ENCODE peak calls at places on chromosome 14, in four cellular contexts. K is mammary epithelial cell, R is transverse colon, S is pancreas. C is an unnamed sample. For H3K4me1, the result is how much of the 10 kb centered on the place peaks cover.

GRCh38 chr14:55097894-55098560 is 31.0 kb upstream of the LGALS3 start:
- DNase-seq in S (no peak), R (peak), K (peak), C (peak)

GRCh38 chr14:20652996-20653975 is 11.8 kb upstream of the OR6S1 start:
- DNase-seq in S (no peak), K (peak), R (no peak), C (no peak)

GRCh38 chr14:75249251-75249957 is 29.2 kb upstream of the FOS start:
- DNase-seq in S (peak), R (peak), K (no peak), C (peak)

GRCh38 chr14:34971381-34971780 is 11.4 kb upstream of the SRP54 start:
- DNase-seq in S (no peak), R (no peak), K (peak), C (no peak)

GRCh38 chr14:85601246-85601645 is 71.3 kb downstream of the FLRT2 start:
- DNase-seq in R (no peak), K (peak), S (no peak), C (no peak)

GRCh38 chr14:51277753-51278415 is 37.8 kb downstream of the TMX1 start:
- DNase-seq in R (no peak), S (no peak), K (no peak), C (no peak)

GRCh38 chr14:33273978-33274377 is 335.3 kb downstream of the NPAS3 start:
- DNase-seq in R (no peak), K (no peak), S (no peak), C (no peak)

GRCh38 chr14:33647385-33647786 is 303.5 kb downstream of the EGLN3 start:
- DNase-seq in K (peak), R (no peak), S (no peak), C (no peak)

GRCh38 chr14:68241862-68242490 is 422.4 kb downstream of the RAD51B start:
- DNase-seq in R (no peak), S (no peak), K (no peak), C (peak)

GRCh38 chr14:31126680-31127079 is 80.9 kb downstream of the HECTD1 start:
- DNase-seq in R (no peak), K (no peak), S (no peak), C (no peak)

GRCh38 chr14:57559561-57559960 is 65.9 kb upstream of the CCDC198 start:
- DNase-seq in K (no peak), R (no peak), S (no peak), C (no peak)

GRCh38 chr14:22282429-22282828 is 306.6 kb downstream of the DAD1 start:
- DNase-seq in R (no peak), K (no peak), S (no peak), C (no peak)

GRCh38 chr14:50359631-50360030 is 37.0 kb downstream of the CDKL1 start:
- DNase-seq in S (no peak), R (no peak), K (no peak), C (no peak)

GRCh38 chr14:65198346-65198745 is 96.0 kb upstream of the MAX start:
- DNase-seq in S (no peak), K (no peak), R (no peak), C (peak)
- H3K4me1 ChIP-seq in S (under half), K (under half), R (under half), C (under half)

GRCh38 chr14:103881927-103882281 is 34.5 kb upstream of the PPP1R13B start:
- DNase-seq in R (no peak), K (no peak), S (no peak), C (no peak)
- H3K27ac ChIP-seq in R (peak), K (no peak), S (peak), C (no peak)

GRCh38 chr14:24439830-24440605 is 2.6 kb downstream of the SDR39U1 start:
- DNase-seq in R (no peak), K (no peak), S (no peak), C (no peak)

GRCh38 chr14:24442240-24443052 is at the start of gene SDR39U1:
- DNase-seq in S (peak), K (peak), R (peak), C (peak)

GRCh38 chr14:24440606-24441399 is 1.8 kb downstream of the SDR39U1 start:
- DNase-seq in K (no peak), S (no peak), R (no peak), C (no peak)

GRCh38 chr14:24441904-24442239 is 704 bp downstream of the SDR39U1 start:
- DNase-seq in S (no peak), R (peak), K (no peak), C (no peak)

DNA sequence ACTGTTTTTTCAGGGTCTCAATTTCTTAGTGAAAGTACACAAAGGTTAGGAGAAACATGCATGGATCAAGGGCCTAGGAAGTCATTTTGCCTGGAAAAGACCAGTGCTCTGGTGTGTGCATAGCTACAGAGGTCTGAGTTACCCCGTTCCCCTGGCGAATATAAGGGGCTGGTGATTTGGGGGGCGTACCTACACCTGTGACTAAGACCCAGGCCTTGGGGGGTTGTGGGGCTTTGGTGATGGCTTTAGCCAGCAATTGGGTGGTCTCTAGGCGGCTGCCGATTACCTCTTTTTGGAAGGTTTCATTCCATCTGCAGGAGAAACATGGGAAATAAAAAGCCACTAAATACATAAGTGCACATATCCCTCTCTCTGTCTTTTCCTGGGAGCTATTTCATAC is 1.1 kb downstream of the SDR39U1 start:
- DNase-seq in S (no peak), K (no peak), R (no peak), C (no peak)
- H3K4me1 ChIP-seq in S (under half), K (under half), R (under half), C (under half)

DNA sequence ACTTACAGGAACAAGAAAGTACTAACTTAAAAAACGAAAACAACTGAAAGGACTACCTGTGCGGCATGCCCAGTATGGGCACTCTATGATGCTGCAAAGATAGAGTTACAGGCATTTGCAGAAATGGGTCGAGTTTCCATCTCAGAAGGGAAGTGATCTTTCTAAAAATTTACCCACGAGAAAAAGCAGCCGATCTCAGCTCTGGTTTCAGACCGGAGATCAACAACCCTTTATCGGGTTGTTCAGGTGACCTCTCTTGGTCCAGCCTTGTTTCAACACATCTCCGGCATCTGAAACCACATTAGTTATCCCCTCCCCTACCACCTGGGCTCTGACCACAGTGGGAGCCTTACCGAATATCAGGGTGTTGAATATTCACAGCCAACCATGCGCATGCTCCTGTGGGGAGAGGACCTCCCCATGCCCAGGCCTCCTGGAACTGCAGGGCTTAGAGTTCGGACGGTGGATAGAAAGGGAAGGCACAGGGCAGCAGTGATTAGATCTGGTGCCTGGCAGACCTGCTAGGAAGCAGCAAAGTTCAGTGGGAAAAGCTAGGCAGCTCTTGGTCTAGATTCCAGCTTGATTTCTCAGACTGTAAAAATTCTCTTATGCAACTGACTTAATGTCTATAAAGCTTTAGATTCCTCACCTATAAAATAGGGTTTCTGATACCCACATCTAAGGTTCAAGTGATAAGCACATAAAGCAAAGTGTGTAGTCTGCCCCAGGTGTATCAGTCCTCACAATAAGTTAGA is 906.0 kb downstream of the VRK1 start:
- DNase-seq in R (no peak), S (no peak), K (no peak), C (peak)
- H3K27ac ChIP-seq in R (no peak), S (no peak), K (no peak), C (peak)

DNA sequence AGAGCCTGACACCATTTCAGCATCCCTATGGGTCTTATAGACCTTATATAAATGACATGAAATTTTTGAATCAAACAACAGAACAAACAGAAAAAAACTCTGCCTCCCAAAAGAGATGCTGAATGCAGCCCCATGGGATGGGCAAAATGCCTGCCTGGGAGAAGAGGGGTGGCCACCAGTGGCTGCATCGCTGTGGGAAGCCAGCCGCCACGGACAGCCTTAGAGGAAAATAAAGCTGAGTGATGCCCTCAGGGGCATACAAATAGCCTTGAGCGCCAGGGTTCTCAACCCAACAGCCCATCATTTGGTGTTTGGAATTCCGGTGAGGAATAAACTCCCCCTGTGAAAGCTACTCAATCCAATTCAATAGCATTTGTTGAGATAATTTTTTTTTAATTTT is 22.9 kb downstream of the SYNE3 start:
- DNase-seq in S (no peak), R (no peak), K (no peak), C (no peak)
- H3K4me1 ChIP-seq in S (under half), R (half or more), K (under half), C (under half)

GRCh38 chr14:80988192-80988591 is 32.8 kb downstream of the TSHR start:
- DNase-seq in K (no peak), S (no peak), R (no peak), C (no peak)
- H3K27ac ChIP-seq in K (no peak), S (no peak), R (no peak), C (no peak)

DNA sequence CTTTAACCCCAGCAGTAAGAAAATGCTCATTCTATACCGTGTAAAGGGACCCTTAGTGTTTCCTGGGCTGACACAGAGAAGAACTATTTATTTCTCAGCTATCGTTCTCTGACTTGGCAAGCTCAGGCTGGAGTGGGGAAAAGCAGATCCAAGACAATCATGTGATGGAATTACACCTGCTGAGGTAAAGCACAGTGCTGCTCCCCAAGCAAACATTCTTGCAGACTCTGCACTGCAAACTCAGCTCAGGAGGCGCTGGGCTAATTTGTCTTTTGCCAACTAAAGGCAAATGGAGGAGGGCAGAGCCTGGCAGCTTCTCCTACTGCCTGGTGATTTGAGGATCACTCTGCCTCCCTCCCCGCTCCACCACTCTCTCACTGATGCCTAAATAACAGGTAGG is 57.8 kb upstream of the FUT8 start:
- DNase-seq in K (peak), R (no peak), S (no peak), C (peak)
- H3K4me1 ChIP-seq in K (under half), R (under half), S (under half), C (under half)

GRCh38 chr14:99664636-99665273 is 19.3 kb upstream of the CYP46A1 start:
- DNase-seq in K (no peak), S (no peak), R (no peak), C (no peak)
- H3K27ac ChIP-seq in K (no peak), S (no peak), R (no peak), C (no peak)

GRCh38 chr14:95840094-95840493 is 36.5 kb upstream of the TUNAR start:
- DNase-seq in R (no peak), K (no peak), S (no peak), C (no peak)

GRCh38 chr14:95838862-95839261 is 37.8 kb upstream of the TUNAR start:
- DNase-seq in S (no peak), R (no peak), K (no peak), C (no peak)

DNA sequence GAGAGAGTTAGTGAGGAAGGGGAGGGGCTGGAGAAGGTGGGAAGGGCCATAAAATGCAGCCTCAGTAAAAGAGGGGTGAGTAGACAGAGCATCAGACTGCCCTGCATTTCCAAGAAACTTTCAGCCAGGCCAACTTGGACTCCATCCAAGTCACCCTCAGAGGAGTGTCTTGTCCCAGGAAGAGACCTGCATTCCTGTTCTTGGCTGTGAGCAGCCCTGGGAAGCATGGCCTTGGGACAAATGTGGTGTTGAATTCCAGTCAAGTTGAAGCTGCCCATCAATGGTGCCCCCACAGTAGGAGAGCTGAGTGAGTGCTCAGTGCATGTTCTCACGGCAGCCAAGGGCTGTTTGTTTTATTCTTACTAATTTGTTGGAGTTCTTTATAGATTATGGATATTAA is 35.0 kb upstream of the TUNAR start:
- DNase-seq in R (no peak), S (no peak), K (no peak), C (no peak)
- H3K4me1 ChIP-seq in R (under half), S (under half), K (under half), C (under half)

GRCh38 chr14:23570806-23571483 is 3.4 kb upstream of the AP1G2 start:
- DNase-seq in K (no peak), R (no peak), S (no peak), C (no peak)
- H3K27ac ChIP-seq in K (no peak), R (no peak), S (no peak), C (no peak)